ENCODE peak calls at places on chromosome 13, in eight cellular contexts. One of them, this sample, is unnamed.

GRCh38 chr13:97344250-97345175 is 89.5 kb upstream of the RAP2A start:
- DNase-seq in IMR-90: peak
- DNase-seq in SW 1271: peak
- DNase-seq in RPMI7951: peak
- DNase-seq in HTR-8/SVneo: peak
- DNase-seq in GM12865: peak
- DNase-seq in stimulated activated CD4-positive, alpha-beta T cell treated with anti-CD3 and anti-CD28 coated beads, Interleukin-15, amount 100 ng/mL, for 1 hour: peak
- DNase-seq in RCC 7860: peak
- DNase-seq in this sample: peak

GRCh38 chr13:73223372-73223781 is 164.6 kb downstream of the KLF5 start:
- DNase-seq in GM12865: peak
- DNase-seq in HTR-8/SVneo: no peak
- DNase-seq in SW 1271: no peak
- DNase-seq in IMR-90: no peak
- DNase-seq in RPMI7951: peak
- DNase-seq in RCC 7860: no peak
- DNase-seq in stimulated activated CD4-positive, alpha-beta T cell treated with anti-CD3 and anti-CD28 coated beads, Interleukin-15, amount 100 ng/mL, for 1 hour: no peak
- DNase-seq in this sample: no peak

GRCh38 chr13:45060062-45060461 is 60.2 kb upstream of the GTF2F2 start:
- DNase-seq in IMR-90: no peak
- DNase-seq in SW 1271: no peak
- DNase-seq in stimulated activated CD4-positive, alpha-beta T cell treated with anti-CD3 and anti-CD28 coated beads, Interleukin-15, amount 100 ng/mL, for 1 hour: no peak
- DNase-seq in RPMI7951: no peak
- DNase-seq in GM12865: no peak
- DNase-seq in RCC 7860: no peak
- DNase-seq in HTR-8/SVneo: no peak
- DNase-seq in this sample: no peak

GRCh38 chr13:26558074-26558805 is 757 bp downstream of the WASF3 start:
- DNase-seq in SW 1271: no peak
- DNase-seq in RCC 7860: no peak
- DNase-seq in HTR-8/SVneo: no peak
- DNase-seq in GM12865: no peak
- DNase-seq in IMR-90: peak
- DNase-seq in RPMI7951: peak
- DNase-seq in stimulated activated CD4-positive, alpha-beta T cell treated with anti-CD3 and anti-CD28 coated beads, Interleukin-15, amount 100 ng/mL, for 1 hour: no peak
- DNase-seq in this sample: no peak

GRCh38 chr13:97142452-97142851 is 79.7 kb upstream of the MBNL2 start:
- DNase-seq in IMR-90: no peak
- DNase-seq in HTR-8/SVneo: no peak
- DNase-seq in SW 1271: peak
- DNase-seq in RPMI7951: peak
- DNase-seq in RCC 7860: peak
- DNase-seq in GM12865: no peak
- DNase-seq in stimulated activated CD4-positive, alpha-beta T cell treated with anti-CD3 and anti-CD28 coated beads, Interleukin-15, amount 100 ng/mL, for 1 hour: no peak
- DNase-seq in this sample: no peak

GRCh38 chr13:37899753-37900152 is 30.2 kb upstream of the TRPC4 start:
- DNase-seq in IMR-90: no peak
- DNase-seq in RPMI7951: peak
- DNase-seq in RCC 7860: no peak
- DNase-seq in HTR-8/SVneo: no peak
- DNase-seq in stimulated activated CD4-positive, alpha-beta T cell treated with anti-CD3 and anti-CD28 coated beads, Interleukin-15, amount 100 ng/mL, for 1 hour: no peak
- DNase-seq in GM12865: no peak
- DNase-seq in SW 1271: no peak
- DNase-seq in this sample: no peak

GRCh38 chr13:50129923-50130685 is 114.9 kb downstream of the KCNRG start:
- DNase-seq in RPMI7951: peak
- DNase-seq in HTR-8/SVneo: no peak
- DNase-seq in IMR-90: no peak
- DNase-seq in SW 1271: no peak
- DNase-seq in GM12865: peak
- DNase-seq in stimulated activated CD4-positive, alpha-beta T cell treated with anti-CD3 and anti-CD28 coated beads, Interleukin-15, amount 100 ng/mL, for 1 hour: no peak
- DNase-seq in RCC 7860: no peak
- DNase-seq in this sample: peak

GRCh38 chr13:104592127-104592526 is 1525.9 kb upstream of the SLC10A2 start:
- DNase-seq in stimulated activated CD4-positive, alpha-beta T cell treated with anti-CD3 and anti-CD28 coated beads, Interleukin-15, amount 100 ng/mL, for 1 hour: no peak
- DNase-seq in IMR-90: peak
- DNase-seq in RCC 7860: peak
- DNase-seq in HTR-8/SVneo: peak
- DNase-seq in RPMI7951: no peak
- DNase-seq in GM12865: no peak
- DNase-seq in SW 1271: no peak
- DNase-seq in this sample: no peak

GRCh38 chr13:51832471-51833152 is 12.4 kb downstream of the TMEM272 start:
- DNase-seq in RPMI7951: peak
- DNase-seq in stimulated activated CD4-positive, alpha-beta T cell treated with anti-CD3 and anti-CD28 coated beads, Interleukin-15, amount 100 ng/mL, for 1 hour: no peak
- DNase-seq in GM12865: peak
- DNase-seq in RCC 7860: no peak
- DNase-seq in SW 1271: peak
- DNase-seq in IMR-90: peak
- DNase-seq in HTR-8/SVneo: no peak
- DNase-seq in this sample: peak

GRCh38 chr13:110826101-110826500 is 88.8 kb downstream of the ANKRD10 start:
- DNase-seq in RCC 7860: no peak
- DNase-seq in SW 1271: no peak
- DNase-seq in RPMI7951: no peak
- DNase-seq in HTR-8/SVneo: no peak
- DNase-seq in IMR-90: no peak
- DNase-seq in GM12865: no peak
- DNase-seq in stimulated activated CD4-positive, alpha-beta T cell treated with anti-CD3 and anti-CD28 coated beads, Interleukin-15, amount 100 ng/mL, for 1 hour: no peak
- DNase-seq in this sample: no peak

GRCh38 chr13:20927858-20928257 is 25.3 kb upstream of the XPO4 start:
- DNase-seq in HTR-8/SVneo: no peak
- DNase-seq in RCC 7860: no peak
- DNase-seq in stimulated activated CD4-positive, alpha-beta T cell treated with anti-CD3 and anti-CD28 coated beads, Interleukin-15, amount 100 ng/mL, for 1 hour: no peak
- DNase-seq in GM12865: no peak
- DNase-seq in SW 1271: no peak
- DNase-seq in IMR-90: no peak
- DNase-seq in RPMI7951: no peak
- DNase-seq in this sample: no peak